ENCODE peak calls at places on chromosomes 2 and 18, in eight cellular contexts. One of them, this sample, is unnamed.

GRCh38 chr2:29747786-29748470 is 173.5 kb downstream of the ALK start:
- DNase-seq in GM23338: no peak
- DNase-seq in lower lobe of right lung: no peak
- DNase-seq in brain microvascular endothelial cell: peak
- DNase-seq in T-helper 2 cell: no peak
- DNase-seq in mammary epithelial cell: peak
- DNase-seq in activated CD4-positive, alpha-beta memory T cell treated with anti-CD3 and anti-CD28 coated beads, Interleukin-2, amount 10 ng/mL, durations not matched to agents 7 days and 5 days: no peak
- DNase-seq in activated CD4-positive, CD25-positive, alpha-beta regulatory T cell: no peak
- DNase-seq in this sample: no peak

GRCh38 chr2:113370478-113371091 is 66.9 kb upstream of the ZNG1B start:
- DNase-seq in GM23338: peak
- DNase-seq in lower lobe of right lung: peak
- DNase-seq in brain microvascular endothelial cell: peak
- DNase-seq in T-helper 2 cell: peak
- DNase-seq in mammary epithelial cell: peak
- DNase-seq in activated CD4-positive, alpha-beta memory T cell treated with anti-CD3 and anti-CD28 coated beads, Interleukin-2, amount 10 ng/mL, durations not matched to agents 7 days and 5 days: peak
- DNase-seq in activated CD4-positive, CD25-positive, alpha-beta regulatory T cell: no peak
- DNase-seq in this sample: peak

GRCh38 chr2:235271936-235272335 is 221.9 kb upstream of the AGAP1 start:
- DNase-seq in GM23338: no peak
- DNase-seq in lower lobe of right lung: no peak
- DNase-seq in brain microvascular endothelial cell: no peak
- DNase-seq in T-helper 2 cell: no peak
- DNase-seq in mammary epithelial cell: no peak
- DNase-seq in activated CD4-positive, alpha-beta memory T cell treated with anti-CD3 and anti-CD28 coated beads, Interleukin-2, amount 10 ng/mL, durations not matched to agents 7 days and 5 days: no peak
- DNase-seq in activated CD4-positive, CD25-positive, alpha-beta regulatory T cell: no peak
- DNase-seq in this sample: no peak

GRCh38 chr2:105125920-105126319 is 88.1 kb downstream of the MRPS9 start:
- DNase-seq in GM23338: peak
- DNase-seq in lower lobe of right lung: no peak
- DNase-seq in brain microvascular endothelial cell: no peak
- DNase-seq in T-helper 2 cell: no peak
- DNase-seq in mammary epithelial cell: no peak
- DNase-seq in activated CD4-positive, alpha-beta memory T cell treated with anti-CD3 and anti-CD28 coated beads, Interleukin-2, amount 10 ng/mL, durations not matched to agents 7 days and 5 days: no peak
- DNase-seq in activated CD4-positive, CD25-positive, alpha-beta regulatory T cell: no peak
- DNase-seq in this sample: no peak

GRCh38 chr18:58378980-58379379 is 249.9 kb downstream of the ALPK2 start:
- DNase-seq in GM23338: no peak
- DNase-seq in lower lobe of right lung: no peak
- DNase-seq in brain microvascular endothelial cell: no peak
- DNase-seq in T-helper 2 cell: no peak
- DNase-seq in mammary epithelial cell: no peak
- DNase-seq in activated CD4-positive, alpha-beta memory T cell treated with anti-CD3 and anti-CD28 coated beads, Interleukin-2, amount 10 ng/mL, durations not matched to agents 7 days and 5 days: no peak
- DNase-seq in activated CD4-positive, CD25-positive, alpha-beta regulatory T cell: no peak
- DNase-seq in this sample: no peak

GRCh38 chr2:86216577-86217555 is 17.6 kb downstream of the MRPL35 start:
- DNase-seq in GM23338: no peak
- DNase-seq in lower lobe of right lung: no peak
- DNase-seq in brain microvascular endothelial cell: peak
- DNase-seq in T-helper 2 cell: no peak
- DNase-seq in mammary epithelial cell: no peak
- DNase-seq in activated CD4-positive, alpha-beta memory T cell treated with anti-CD3 and anti-CD28 coated beads, Interleukin-2, amount 10 ng/mL, durations not matched to agents 7 days and 5 days: no peak
- DNase-seq in activated CD4-positive, CD25-positive, alpha-beta regulatory T cell: no peak
- DNase-seq in this sample: no peak

GRCh38 chr2:96159084-96159830 is 14.0 kb upstream of the DUSP2 start:
- DNase-seq in GM23338: no peak
- DNase-seq in lower lobe of right lung: no peak
- DNase-seq in brain microvascular endothelial cell: no peak
- DNase-seq in T-helper 2 cell: no peak
- DNase-seq in mammary epithelial cell: no peak
- DNase-seq in activated CD4-positive, alpha-beta memory T cell treated with anti-CD3 and anti-CD28 coated beads, Interleukin-2, amount 10 ng/mL, durations not matched to agents 7 days and 5 days: peak
- DNase-seq in activated CD4-positive, CD25-positive, alpha-beta regulatory T cell: no peak
- DNase-seq in this sample: no peak

GRCh38 chr2:215542690-215543089 is 106.8 kb upstream of the FN1 start:
- DNase-seq in GM23338: no peak
- DNase-seq in lower lobe of right lung: no peak
- DNase-seq in brain microvascular endothelial cell: no peak
- DNase-seq in T-helper 2 cell: no peak
- DNase-seq in mammary epithelial cell: no peak
- DNase-seq in activated CD4-positive, alpha-beta memory T cell treated with anti-CD3 and anti-CD28 coated beads, Interleukin-2, amount 10 ng/mL, durations not matched to agents 7 days and 5 days: no peak
- DNase-seq in activated CD4-positive, CD25-positive, alpha-beta regulatory T cell: no peak
- DNase-seq in this sample: no peak

GRCh38 chr18:35661483-35662146 is 80.1 kb downstream of the GALNT1 start:
- DNase-seq in GM23338: peak
- DNase-seq in lower lobe of right lung: no peak
- DNase-seq in brain microvascular endothelial cell: no peak
- DNase-seq in T-helper 2 cell: no peak
- DNase-seq in mammary epithelial cell: no peak
- DNase-seq in activated CD4-positive, alpha-beta memory T cell treated with anti-CD3 and anti-CD28 coated beads, Interleukin-2, amount 10 ng/mL, durations not matched to agents 7 days and 5 days: no peak
- DNase-seq in activated CD4-positive, CD25-positive, alpha-beta regulatory T cell: no peak
- DNase-seq in this sample: no peak

GRCh38 chr2:5230879-5231278 is 461.3 kb upstream of the SOX11 start:
- DNase-seq in GM23338: no peak
- DNase-seq in lower lobe of right lung: no peak
- DNase-seq in brain microvascular endothelial cell: no peak
- DNase-seq in T-helper 2 cell: no peak
- DNase-seq in mammary epithelial cell: no peak
- DNase-seq in activated CD4-positive, alpha-beta memory T cell treated with anti-CD3 and anti-CD28 coated beads, Interleukin-2, amount 10 ng/mL, durations not matched to agents 7 days and 5 days: no peak
- DNase-seq in activated CD4-positive, CD25-positive, alpha-beta regulatory T cell: no peak
- DNase-seq in this sample: no peak

GRCh38 chr2:209519911-209520310 is 96.1 kb downstream of the MAP2 start:
- DNase-seq in GM23338: peak
- DNase-seq in lower lobe of right lung: no peak
- DNase-seq in brain microvascular endothelial cell: no peak
- DNase-seq in T-helper 2 cell: no peak
- DNase-seq in mammary epithelial cell: no peak
- DNase-seq in activated CD4-positive, alpha-beta memory T cell treated with anti-CD3 and anti-CD28 coated beads, Interleukin-2, amount 10 ng/mL, durations not matched to agents 7 days and 5 days: no peak
- DNase-seq in activated CD4-positive, CD25-positive, alpha-beta regulatory T cell: no peak
- DNase-seq in this sample: no peak

GRCh38 chr2:142724713-142725349 is 152.6 kb upstream of the KYNU start:
- DNase-seq in GM23338: no peak
- DNase-seq in lower lobe of right lung: no peak
- DNase-seq in brain microvascular endothelial cell: no peak
- DNase-seq in T-helper 2 cell: no peak
- DNase-seq in mammary epithelial cell: no peak
- DNase-seq in activated CD4-positive, alpha-beta memory T cell treated with anti-CD3 and anti-CD28 coated beads, Interleukin-2, amount 10 ng/mL, durations not matched to agents 7 days and 5 days: no peak
- DNase-seq in activated CD4-positive, CD25-positive, alpha-beta regulatory T cell: no peak
- DNase-seq in this sample: no peak

GRCh38 chr2:75079575-75079974 is 119.7 kb downstream of the TACR1 start:
- DNase-seq in GM23338: peak
- DNase-seq in lower lobe of right lung: no peak
- DNase-seq in brain microvascular endothelial cell: peak
- DNase-seq in T-helper 2 cell: no peak
- DNase-seq in mammary epithelial cell: no peak
- DNase-seq in activated CD4-positive, alpha-beta memory T cell treated with anti-CD3 and anti-CD28 coated beads, Interleukin-2, amount 10 ng/mL, durations not matched to agents 7 days and 5 days: no peak
- DNase-seq in activated CD4-positive, CD25-positive, alpha-beta regulatory T cell: no peak
- DNase-seq in this sample: no peak

GRCh38 chr2:224357098-224357901 is 44.6 kb downstream of the FAM124B start:
- DNase-seq in GM23338: peak
- DNase-seq in lower lobe of right lung: no peak
- DNase-seq in brain microvascular endothelial cell: peak
- DNase-seq in T-helper 2 cell: peak
- DNase-seq in mammary epithelial cell: peak
- DNase-seq in activated CD4-positive, alpha-beta memory T cell treated with anti-CD3 and anti-CD28 coated beads, Interleukin-2, amount 10 ng/mL, durations not matched to agents 7 days and 5 days: peak
- DNase-seq in activated CD4-positive, CD25-positive, alpha-beta regulatory T cell: peak
- DNase-seq in this sample: peak

GRCh38 chr2:102058293-102058833 is 66.6 kb downstream of the IL1R2 start:
- DNase-seq in GM23338: no peak
- DNase-seq in lower lobe of right lung: no peak
- DNase-seq in brain microvascular endothelial cell: no peak
- DNase-seq in T-helper 2 cell: no peak
- DNase-seq in mammary epithelial cell: no peak
- DNase-seq in activated CD4-positive, alpha-beta memory T cell treated with anti-CD3 and anti-CD28 coated beads, Interleukin-2, amount 10 ng/mL, durations not matched to agents 7 days and 5 days: no peak
- DNase-seq in activated CD4-positive, CD25-positive, alpha-beta regulatory T cell: no peak
- DNase-seq in this sample: no peak

GRCh38 chr18:3821524-3821923 is 371.6 kb downstream of the TGIF1 start:
- DNase-seq in GM23338: peak
- DNase-seq in lower lobe of right lung: no peak
- DNase-seq in brain microvascular endothelial cell: no peak
- DNase-seq in T-helper 2 cell: no peak
- DNase-seq in mammary epithelial cell: no peak
- DNase-seq in activated CD4-positive, alpha-beta memory T cell treated with anti-CD3 and anti-CD28 coated beads, Interleukin-2, amount 10 ng/mL, durations not matched to agents 7 days and 5 days: no peak
- DNase-seq in activated CD4-positive, CD25-positive, alpha-beta regulatory T cell: no peak
- DNase-seq in this sample: no peak

GRCh38 chr2:118954297-118955060 is 12.5 kb downstream of the MARCO start:
- DNase-seq in GM23338: no peak
- DNase-seq in lower lobe of right lung: no peak
- DNase-seq in brain microvascular endothelial cell: no peak
- DNase-seq in T-helper 2 cell: no peak
- DNase-seq in mammary epithelial cell: no peak
- DNase-seq in activated CD4-positive, alpha-beta memory T cell treated with anti-CD3 and anti-CD28 coated beads, Interleukin-2, amount 10 ng/mL, durations not matched to agents 7 days and 5 days: no peak
- DNase-seq in activated CD4-positive, CD25-positive, alpha-beta regulatory T cell: no peak
- DNase-seq in this sample: no peak

GRCh38 chr2:120656273-120656960 is 79.3 kb upstream of the GLI2 start:
- DNase-seq in GM23338: no peak
- DNase-seq in lower lobe of right lung: no peak
- DNase-seq in brain microvascular endothelial cell: no peak
- DNase-seq in T-helper 2 cell: no peak
- DNase-seq in mammary epithelial cell: no peak
- DNase-seq in activated CD4-positive, alpha-beta memory T cell treated with anti-CD3 and anti-CD28 coated beads, Interleukin-2, amount 10 ng/mL, durations not matched to agents 7 days and 5 days: no peak
- DNase-seq in activated CD4-positive, CD25-positive, alpha-beta regulatory T cell: no peak
- DNase-seq in this sample: no peak

GRCh38 chr2:130836501-130837174 is at the start of gene ARHGEF4:
- DNase-seq in GM23338: peak
- DNase-seq in lower lobe of right lung: peak
- DNase-seq in brain microvascular endothelial cell: no peak
- DNase-seq in T-helper 2 cell: no peak
- DNase-seq in mammary epithelial cell: peak
- DNase-seq in activated CD4-positive, alpha-beta memory T cell treated with anti-CD3 and anti-CD28 coated beads, Interleukin-2, amount 10 ng/mL, durations not matched to agents 7 days and 5 days: peak
- DNase-seq in activated CD4-positive, CD25-positive, alpha-beta regulatory T cell: no peak
- DNase-seq in this sample: no peak

GRCh38 chr2:72827495-72827894 is 1.7 kb upstream of the EXOC6B start:
- DNase-seq in GM23338: no peak
- DNase-seq in lower lobe of right lung: no peak
- DNase-seq in brain microvascular endothelial cell: no peak
- DNase-seq in T-helper 2 cell: no peak
- DNase-seq in mammary epithelial cell: no peak
- DNase-seq in activated CD4-positive, alpha-beta memory T cell treated with anti-CD3 and anti-CD28 coated beads, Interleukin-2, amount 10 ng/mL, durations not matched to agents 7 days and 5 days: no peak
- DNase-seq in activated CD4-positive, CD25-positive, alpha-beta regulatory T cell: no peak
- DNase-seq in this sample: no peak

GRCh38 chr2:128784626-128785306 is 466.1 kb upstream of the HS6ST1 start:
- DNase-seq in GM23338: no peak
- DNase-seq in lower lobe of right lung: no peak
- DNase-seq in brain microvascular endothelial cell: no peak
- DNase-seq in T-helper 2 cell: no peak
- DNase-seq in mammary epithelial cell: no peak
- DNase-seq in activated CD4-positive, alpha-beta memory T cell treated with anti-CD3 and anti-CD28 coated beads, Interleukin-2, amount 10 ng/mL, durations not matched to agents 7 days and 5 days: peak
- DNase-seq in activated CD4-positive, CD25-positive, alpha-beta regulatory T cell: no peak
- DNase-seq in this sample: no peak

GRCh38 chr2:208064220-208064951 is 39.1 kb upstream of the PLEKHM3 start:
- DNase-seq in GM23338: no peak
- DNase-seq in lower lobe of right lung: no peak
- DNase-seq in brain microvascular endothelial cell: peak
- DNase-seq in T-helper 2 cell: no peak
- DNase-seq in mammary epithelial cell: peak
- DNase-seq in activated CD4-positive, alpha-beta memory T cell treated with anti-CD3 and anti-CD28 coated beads, Interleukin-2, amount 10 ng/mL, durations not matched to agents 7 days and 5 days: no peak
- DNase-seq in activated CD4-positive, CD25-positive, alpha-beta regulatory T cell: no peak
- DNase-seq in this sample: no peak

This sample was measured in stimulated activated CD8-positive, alpha-beta memory T cell treated with anti-CD3 and anti-CD28 coated beads, Interleukin-7, amount 100 ng/mL, for 1 hour.